ENCODE peak calls at places on chromosomes 6 and 20, in seven cellular contexts. V is A172, E is amniotic epithelial cell, Q is heart right ventricle, A is NCI-H2171, X is fibroblast of the conjunctiva, R is kidney tubule cell. P is an unnamed sample.

GRCh38 chr20:2981646-2982045 is 61.8 kb upstream of the GNRH2 start:
- DNase-seq in Q (no peak), A (no peak), X (no peak), V (no peak), E (no peak), R (no peak), P (no peak)

GRCh38 chr6:17585766-17586502 is 14.2 kb upstream of the FAM8A1 start:
- DNase-seq in Q (no peak), R (peak), A (no peak), V (peak), E (no peak), X (no peak), P (peak)

GRCh38 chr20:43721097-43721428 is 5.7 kb downstream of the GTSF1L start:
- DNase-seq in A (no peak), V (no peak), E (no peak), R (no peak), X (no peak), Q (no peak), P (no peak)

GRCh38 chr6:147207351-147207750 is 3.1 kb downstream of the STXBP5 start:
- DNase-seq in E (peak), R (no peak), Q (no peak), X (no peak), A (no peak), V (peak), P (no peak)

GRCh38 chr6:11496152-11497060 is 41.1 kb upstream of the TMEM170B start:
- DNase-seq in R (peak), V (peak), X (peak), Q (peak), E (peak), A (peak), P (peak)

GRCh38 chr6:150450918-150451317 is 82.1 kb downstream of the IYD start:
- DNase-seq in V (no peak), X (no peak), Q (no peak), R (no peak), A (no peak), E (no peak), P (no peak)

GRCh38 chr20:2139736-2140135 is 38.1 kb downstream of the STK35 start:
- DNase-seq in A (no peak), Q (no peak), E (no peak), V (no peak), R (no peak), X (no peak), P (no peak)

GRCh38 chr6:4105980-4106536 is 27.1 kb upstream of the FAM217A start:
- DNase-seq in Q (no peak), R (no peak), V (no peak), E (no peak), X (no peak), A (no peak), P (no peak)

GRCh38 chr6:111709615-111710398 is 104.1 kb upstream of the TRAF3IP2 start:
- DNase-seq in X (peak), E (peak), R (peak), A (peak), V (peak), Q (peak), P (peak)

GRCh38 chr6:90197854-90198496 is 98.7 kb downstream of the BACH2 start:
- DNase-seq in Q (no peak), R (peak), E (peak), A (peak), X (no peak), V (no peak), P (peak)

GRCh38 chr20:58075980-58076749 is 152.3 kb downstream of the ANKRD60 start:
- DNase-seq in V (peak), X (no peak), Q (no peak), R (peak), A (no peak), E (peak), P (no peak)

GRCh38 chr20:45924391-45925261 is 9.9 kb upstream of the PCIF1 start:
- DNase-seq in E (peak), Q (peak), X (no peak), R (peak), A (no peak), V (no peak), P (no peak)

GRCh38 chr6:126539022-126539421 is 199.1 kb downstream of the CENPW start:
- DNase-seq in R (peak), E (peak), V (peak), Q (no peak), X (peak), A (no peak), P (peak)

GRCh38 chr20:38429301-38429700 is 5.8 kb downstream of the SNHG17 start:
- DNase-seq in Q (no peak), V (no peak), A (no peak), E (no peak), R (no peak), X (no peak), P (no peak)

GRCh38 chr6:15658345-15658744 is 4.5 kb downstream of the DTNBP1 start:
- DNase-seq in A (no peak), V (no peak), E (no peak), X (no peak), Q (no peak), R (no peak), P (no peak)

GRCh38 chr6:123812621-123813020 is 9.0 kb downstream of the NKAIN2 start:
- DNase-seq in R (no peak), Q (no peak), X (no peak), E (no peak), A (no peak), V (no peak), P (no peak)

GRCh38 chr6:30769088-30769852 is 24.9 kb upstream of the IER3 start:
- DNase-seq in A (no peak), R (peak), Q (peak), X (peak), V (peak), E (peak), P (peak)

GRCh38 chr20:50434653-50435396 is 75.4 kb upstream of the PTPN1 start:
- DNase-seq in X (peak), R (no peak), A (no peak), E (peak), Q (no peak), V (peak), P (no peak)

GRCh38 chr20:60210779-60211617 is 252.8 kb downstream of the CDH26 start:
- DNase-seq in E (peak), Q (peak), V (peak), R (peak), X (peak), A (no peak), P (peak)

GRCh38 chr20:13259921-13260320 is 38.8 kb downstream of the ISM1 start:
- DNase-seq in V (no peak), E (no peak), A (peak), R (no peak), Q (no peak), X (no peak), P (no peak)

GRCh38 chr20:47241345-47241781 is 115.1 kb downstream of the ZMYND8 start:
- DNase-seq in A (peak), V (no peak), R (no peak), Q (no peak), E (peak), X (peak), P (no peak)

GRCh38 chr6:83365931-83366330 is 64.9 kb downstream of the ME1 start:
- DNase-seq in X (peak), V (no peak), R (no peak), E (peak), A (no peak), Q (no peak), P (no peak)

GRCh38 chr6:28269492-28269891 is 2.5 kb downstream of the ZSCAN26 start:
- DNase-seq in R (peak), X (peak), V (peak), Q (no peak), E (peak), A (no peak), P (peak)

GRCh38 chr6:84777888-84778287 is 13.5 kb upstream of the TBX18 start:
- DNase-seq in A (no peak), Q (no peak), E (no peak), V (peak), R (peak), X (no peak), P (no peak)

GRCh38 chr6:163780993-163781392 is 366.5 kb downstream of the QKI start:
- DNase-seq in X (peak), R (no peak), Q (peak), E (no peak), A (no peak), V (no peak), P (no peak)

GRCh38 chr6:42774201-42774600 is 7.7 kb upstream of the BICRAL start:
- DNase-seq in A (no peak), E (no peak), V (no peak), R (no peak), X (no peak), Q (no peak), P (no peak)

GRCh38 chr20:57593134-57593886 is 26.9 kb downstream of the ZBP1 start:
- DNase-seq in A (no peak), V (no peak), Q (no peak), R (no peak), E (no peak), X (no peak), P (no peak)

GRCh38 chr20:36097331-36097730 is 57.2 kb upstream of the EPB41L1 start:
- DNase-seq in Q (no peak), E (no peak), A (no peak), R (no peak), X (peak), V (peak), P (peak)

GRCh38 chr6:158655569-158656450 is 6.0 kb downstream of the SYTL3 start:
- DNase-seq in R (no peak), V (no peak), X (no peak), Q (no peak), A (no peak), E (no peak), P (no peak)

GRCh38 chr20:24960861-24961260 is 11.8 kb downstream of the CST7 start:
- DNase-seq in E (peak), V (no peak), A (no peak), X (no peak), Q (no peak), R (no peak), P (no peak)

GRCh38 chr20:58645277-58645968 is 5.7 kb upstream of the STX16 start:
- DNase-seq in E (peak), Q (no peak), X (no peak), A (no peak), V (peak), R (peak), P (peak)

GRCh38 chr6:152669894-152670293 is 27.8 kb upstream of the MYCT1 start:
- DNase-seq in R (peak), Q (no peak), X (peak), V (peak), E (peak), A (no peak), P (peak)

GRCh38 chr6:46098678-46099077 is 31.1 kb upstream of the ENPP4 start:
- DNase-seq in R (peak), Q (peak), X (no peak), E (no peak), V (no peak), A (no peak), P (no peak)

GRCh38 chr6:152184573-152185157 is 377.2 kb downstream of the ESR1 start:
- DNase-seq in A (no peak), Q (no peak), E (peak), X (no peak), V (no peak), R (no peak), P (no peak)

GRCh38 chr6:2433686-2434085 is 188.3 kb upstream of the GMDS start:
- DNase-seq in X (no peak), Q (no peak), V (no peak), A (no peak), R (no peak), E (no peak), P (no peak)

GRCh38 chr20:15039088-15039762 is 701.8 kb upstream of the FLRT3 start:
- DNase-seq in Q (no peak), V (no peak), E (peak), X (no peak), A (no peak), R (peak), P (no peak)

P was measured in Caki2.